ENCODE peak calls at places on chromosomes 6 and 20, in nine cellular contexts. T, Q, L, H, K, U, E, V and M are unnamed samples. For H3K4me1 and H3K27me3, the result is how much of the 10 kb centered on the place peaks cover.

GRCh38 chr6:77561768-77562314 is 91.0 kb upstream of the MEI4 start:
- DNase-seq in Q (no peak), V (no peak), U (no peak), T (no peak), H (no peak), L (no peak), K (no peak), E (no peak), M (no peak)

GRCh38 chr6:93416575-93417420 is 2.6 kb downstream of the EPHA7 start:
- DNase-seq in U (no peak), H (peak), Q (no peak), K (no peak), L (peak), E (no peak), V (no peak), T (peak), M (no peak)

GRCh38 chr6:83309344-83309743 is 116.2 kb downstream of the RWDD2A start:
- DNase-seq in V (no peak), H (no peak), T (no peak), L (no peak), Q (no peak), U (no peak), E (peak), K (no peak), M (no peak)

GRCh38 chr6:128121610-128122009 is 220.8 kb upstream of the THEMIS start:
- DNase-seq in Q (no peak), U (no peak), T (no peak), L (no peak), E (no peak), K (no peak), H (no peak), V (no peak), M (no peak)

GRCh38 chr6:22045261-22045912 is 251.4 kb downstream of the PRL start:
- DNase-seq in V (no peak), Q (no peak), L (no peak), U (no peak), T (no peak), K (no peak), H (no peak), E (no peak), M (no peak)

GRCh38 chr20:1509237-1509636 is 18.0 kb upstream of the SIRPB2 start:
- DNase-seq in L (no peak), Q (no peak), E (peak), T (no peak), H (no peak), K (no peak), V (no peak), U (peak), M (peak)

GRCh38 chr6:13014551-13015378 is 298.2 kb downstream of the PHACTR1 start:
- DNase-seq in V (no peak), K (no peak), E (no peak), U (no peak), L (peak), Q (no peak), H (no peak), T (no peak), M (no peak)

GRCh38 chr6:112305795-112306194 is 41.3 kb upstream of the RFPL4B start:
- DNase-seq in V (no peak), L (no peak), Q (no peak), H (no peak), E (no peak), K (no peak), U (no peak), T (no peak), M (no peak)

GRCh38 chr20:20904171-20904831 is 191.9 kb upstream of the RALGAPA2 start:
- DNase-seq in H (no peak), E (no peak), L (no peak), Q (no peak), V (no peak), U (no peak), K (no peak), T (no peak), M (no peak)

GRCh38 chr6:158232445-158233213 is 64.5 kb downstream of the GTF2H5 start:
- DNase-seq in Q (peak), L (peak), T (peak), H (peak), U (peak), V (no peak), E (peak), K (peak), M (peak)

DNA sequence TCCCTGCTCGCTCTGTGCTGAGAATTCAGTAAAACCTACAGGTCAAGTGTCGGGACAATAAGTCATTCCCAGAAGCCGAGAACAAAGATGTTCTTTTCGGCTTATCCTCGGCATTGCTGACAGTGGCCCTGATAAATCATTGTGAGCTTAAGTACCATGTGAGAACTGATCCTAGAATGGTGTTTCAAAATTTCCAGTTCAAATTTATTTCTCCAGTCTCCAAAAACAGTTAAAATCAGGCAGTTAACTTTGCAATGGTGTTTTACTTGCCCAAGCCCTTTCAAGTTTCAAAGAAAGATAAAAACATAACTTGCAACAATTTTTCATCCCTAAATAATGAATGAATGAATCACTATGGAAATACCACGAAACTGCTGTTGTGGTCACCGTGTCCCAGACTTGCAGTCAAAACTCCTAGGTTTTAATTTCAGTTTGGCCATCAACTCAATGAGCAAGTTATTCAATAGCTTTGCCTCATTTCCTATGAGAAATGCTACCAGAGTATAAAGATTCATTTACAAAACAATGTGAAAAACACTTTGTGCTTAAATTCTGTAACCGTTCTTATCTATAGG is 4.3 kb downstream of the ATP5F1E start:
- DNase-seq in E (peak), L (no peak), T (no peak), U (no peak), H (no peak), Q (no peak), V (no peak), K (no peak), M (no peak)
- H3K4me1 ChIP-seq in E (under half), L (under half), T (under half), U (half or more), H (half or more), Q (under half), V (under half), K (under half), M (under half)

DNA sequence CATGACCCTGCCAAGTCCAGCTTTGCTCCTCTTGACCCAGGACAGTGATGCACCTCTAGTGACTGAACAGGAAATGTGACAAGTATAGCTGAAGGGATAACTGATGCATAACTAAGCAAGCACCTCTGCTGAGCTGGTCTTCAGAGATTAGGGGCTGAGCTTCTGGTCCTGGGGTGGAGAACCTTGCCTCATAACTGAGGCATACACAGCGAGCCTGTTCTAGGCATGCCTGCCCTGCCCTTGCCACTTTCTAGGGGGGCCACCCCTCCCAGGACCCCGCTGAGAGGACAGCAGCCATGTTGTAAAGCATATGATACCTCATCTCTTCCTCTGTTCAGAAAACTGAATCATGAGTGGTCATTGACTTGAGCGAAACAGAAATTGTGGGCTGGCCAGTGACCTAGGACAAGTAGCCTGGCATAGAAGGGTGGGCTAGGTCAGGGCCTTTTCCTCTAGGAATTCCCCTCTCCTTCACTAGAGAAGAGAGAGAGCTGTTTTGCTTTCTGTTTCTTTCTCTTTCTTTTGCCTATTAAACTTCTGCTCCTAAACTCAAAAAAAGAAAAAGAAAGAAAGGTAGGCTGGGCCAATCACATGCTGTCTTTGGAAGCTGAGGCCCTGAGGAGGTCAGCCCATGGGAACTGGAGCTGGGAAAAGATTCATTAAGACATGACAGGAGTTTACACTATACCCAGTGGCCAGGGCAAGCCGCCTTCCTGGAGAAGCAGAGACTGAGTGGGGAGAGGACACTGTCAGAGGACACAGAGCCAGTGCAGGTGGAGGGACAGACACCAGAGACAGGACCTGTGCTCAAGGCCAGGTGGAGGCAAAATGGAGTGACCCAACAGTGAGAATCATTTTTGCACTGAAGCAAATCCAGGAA is 23.1 kb downstream of the ALDH5A1 start:
- DNase-seq in L (no peak), E (no peak), H (no peak), T (no peak), Q (no peak), U (no peak), V (no peak), K (no peak), M (no peak)
- TF ChIP-seq POLR2A in L (no peak), E (no peak), H (no peak), T (no peak), Q (no peak), U (no peak), V (no peak), K (no peak), M (no peak)

GRCh38 chr20:62517168-62517567 is 41.4 kb upstream of the GATA5 start:
- DNase-seq in H (no peak), L (no peak), U (no peak), V (no peak), K (no peak), T (no peak), Q (no peak), E (no peak), M (no peak)

GRCh38 chr20:62517901-62518610 is 42.3 kb upstream of the GATA5 start:
- DNase-seq in L (no peak), U (no peak), H (no peak), V (no peak), K (no peak), T (no peak), E (no peak), Q (no peak), M (no peak)

GRCh38 chr20:62522748-62523396 is 47.1 kb upstream of the GATA5 start:
- DNase-seq in Q (no peak), L (no peak), E (no peak), H (no peak), T (no peak), U (no peak), V (no peak), K (no peak), M (no peak)

GRCh38 chr20:62518911-62519310 is 43.1 kb upstream of the GATA5 start:
- DNase-seq in K (no peak), L (no peak), H (no peak), E (no peak), T (no peak), V (no peak), U (no peak), Q (no peak), M (no peak)

DNA sequence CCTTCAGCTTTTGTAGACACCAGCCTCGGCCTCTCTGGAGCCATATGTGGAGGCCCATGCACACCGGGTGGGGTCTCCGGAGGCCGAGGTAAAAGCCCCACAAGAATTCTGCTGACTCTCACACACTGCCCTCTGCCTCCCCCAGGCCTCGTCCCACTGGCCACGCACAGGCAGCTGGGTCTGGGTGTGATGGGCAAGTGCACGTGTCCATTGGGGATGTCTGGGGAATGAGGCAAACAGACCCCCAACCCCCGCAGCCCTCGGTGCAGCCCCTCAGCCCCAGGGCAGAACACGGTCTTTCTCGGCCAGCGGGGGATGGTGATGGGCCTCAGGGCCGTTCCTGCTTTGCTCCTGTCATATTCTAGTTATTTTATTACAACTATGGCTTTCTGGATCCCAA is 44.0 kb upstream of the GATA5 start:
- DNase-seq in U (no peak), Q (no peak), K (no peak), V (no peak), E (no peak), L (no peak), T (no peak), H (no peak), M (no peak)
- H3K27me3 ChIP-seq in U (under half), Q (under half), K (under half), V (under half), E (under half), L (under half), T (under half), H (under half), M (under half)

GRCh38 chr20:15511551-15511950 is 1061.7 kb downstream of the KIF16B start:
- DNase-seq in T (no peak), V (no peak), H (no peak), U (no peak), E (no peak), Q (no peak), L (no peak), K (no peak), M (no peak)
- H3K4me1 ChIP-seq in T (under half), V (under half), H (under half), U (under half), E (under half), Q (under half), L (under half), K (under half), M (under half)

GRCh38 chr6:170394980-170395379 is 88.4 kb downstream of the FAM120B start:
- DNase-seq in L (no peak), Q (no peak), H (no peak), U (no peak), V (no peak), E (no peak), T (no peak), K (no peak), M (no peak)

GRCh38 chr6:170388113-170388512 is 81.6 kb downstream of the FAM120B start:
- DNase-seq in E (peak), U (no peak), L (no peak), T (no peak), K (no peak), Q (no peak), H (no peak), V (no peak), M (no peak)

GRCh38 chr6:170393033-170393432 is 86.5 kb downstream of the FAM120B start:
- DNase-seq in V (no peak), K (no peak), L (no peak), H (no peak), U (no peak), T (no peak), Q (no peak), E (no peak), M (no peak)

GRCh38 chr6:170393807-170394399 is 87.3 kb downstream of the FAM120B start:
- DNase-seq in Q (no peak), E (peak), K (no peak), T (no peak), H (no peak), U (no peak), V (no peak), L (no peak), M (no peak)
- TF ChIP-seq POLR2A in Q (no peak), E (no peak), K (no peak), T (no peak), H (no peak), U (no peak), V (no peak), L (no peak), M (no peak)

GRCh38 chr20:37907677-37908397 is 4.9 kb downstream of the VSTM2L start:
- DNase-seq in T (no peak), Q (no peak), H (no peak), U (no peak), L (no peak), V (no peak), E (peak), K (no peak), M (no peak)

GRCh38 chr20:37904008-37904675 is 1.2 kb downstream of the VSTM2L start:
- DNase-seq in H (no peak), U (no peak), L (no peak), V (no peak), Q (no peak), K (no peak), T (no peak), E (no peak), M (no peak)

GRCh38 chr20:37907330-37907676 is 4.4 kb downstream of the VSTM2L start:
- DNase-seq in U (no peak), L (no peak), V (no peak), K (no peak), Q (no peak), H (no peak), T (no peak), E (no peak), M (no peak)

GRCh38 chr20:37904845-37905244 is 1.9 kb downstream of the VSTM2L start:
- DNase-seq in T (no peak), K (no peak), H (no peak), L (no peak), V (no peak), E (no peak), U (no peak), Q (no peak), M (no peak)

GRCh38 chr20:37905969-37906613 is 3.2 kb downstream of the VSTM2L start:
- DNase-seq in E (no peak), T (no peak), V (no peak), K (no peak), U (no peak), Q (no peak), L (no peak), H (no peak), M (no peak)
- H3K27me3 ChIP-seq in E (half or more), T (under half), V (under half), K (under half), U (under half), Q (under half), L (under half), H (under half), M (under half)

GRCh38 chr20:57403216-57403615 is 12.0 kb downstream of the RBM38 start:
- DNase-seq in Q (no peak), V (no peak), L (no peak), T (peak), U (no peak), H (peak), E (no peak), K (no peak), M (no peak)

GRCh38 chr20:57402206-57403125 is 11.3 kb downstream of the RBM38 start:
- DNase-seq in T (peak), K (no peak), V (no peak), E (no peak), Q (no peak), U (no peak), H (peak), L (no peak), M (no peak)

GRCh38 chr20:57400821-57401564 is 9.8 kb downstream of the RBM38 start:
- DNase-seq in V (no peak), Q (no peak), K (no peak), L (no peak), H (peak), U (no peak), E (no peak), T (peak), M (peak)

GRCh38 chr20:57400262-57400701 is 9.1 kb downstream of the RBM38 start:
- DNase-seq in H (peak), L (no peak), K (no peak), Q (no peak), T (peak), V (no peak), U (no peak), E (no peak), M (no peak)

DNA sequence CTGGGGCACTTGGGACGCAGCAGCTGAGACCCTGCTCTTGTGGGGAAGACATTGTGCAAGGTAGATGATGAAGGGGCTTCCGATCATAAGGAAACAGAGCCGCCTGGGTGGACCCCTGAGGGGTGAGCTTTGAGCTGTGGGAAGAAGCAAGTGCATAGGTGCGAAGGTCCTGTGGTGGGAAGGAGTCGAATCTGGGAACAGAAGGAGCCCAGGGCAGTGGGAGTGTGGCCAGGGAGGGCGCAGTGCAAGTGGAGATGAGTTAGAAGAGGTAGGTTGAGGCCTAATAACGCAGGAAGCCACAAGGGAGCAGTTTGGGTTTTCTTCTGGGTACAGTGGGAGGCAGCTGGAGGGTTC is 10.3 kb downstream of the RBM38 start:
- DNase-seq in K (no peak), L (no peak), V (no peak), T (peak), U (no peak), H (no peak), Q (no peak), E (no peak), M (no peak)
- H3K4me1 ChIP-seq in K (under half), L (under half), V (under half), T (under half), U (under half), H (half or more), Q (under half), E (under half), M (under half)

GRCh38 chr6:105926318-105926717 is 159.8 kb upstream of the PRDM1 start:
- DNase-seq in L (no peak), U (no peak), K (no peak), V (no peak), T (no peak), H (no peak), Q (no peak), E (no peak), M (no peak)

GRCh38 chr6:105932440-105932839 is 153.7 kb upstream of the PRDM1 start:
- DNase-seq in H (no peak), E (peak), V (no peak), Q (no peak), L (no peak), U (no peak), T (no peak), K (no peak), M (no peak)

GRCh38 chr6:105929626-105930025 is 156.5 kb upstream of the PRDM1 start:
- DNase-seq in U (no peak), H (no peak), E (no peak), T (no peak), V (no peak), Q (no peak), L (no peak), K (no peak), M (no peak)
- TF ChIP-seq POLR2A in U (no peak), H (no peak), E (no peak), T (no peak), V (no peak), Q (no peak), L (no peak), K (no peak), M (no peak)

DNA sequence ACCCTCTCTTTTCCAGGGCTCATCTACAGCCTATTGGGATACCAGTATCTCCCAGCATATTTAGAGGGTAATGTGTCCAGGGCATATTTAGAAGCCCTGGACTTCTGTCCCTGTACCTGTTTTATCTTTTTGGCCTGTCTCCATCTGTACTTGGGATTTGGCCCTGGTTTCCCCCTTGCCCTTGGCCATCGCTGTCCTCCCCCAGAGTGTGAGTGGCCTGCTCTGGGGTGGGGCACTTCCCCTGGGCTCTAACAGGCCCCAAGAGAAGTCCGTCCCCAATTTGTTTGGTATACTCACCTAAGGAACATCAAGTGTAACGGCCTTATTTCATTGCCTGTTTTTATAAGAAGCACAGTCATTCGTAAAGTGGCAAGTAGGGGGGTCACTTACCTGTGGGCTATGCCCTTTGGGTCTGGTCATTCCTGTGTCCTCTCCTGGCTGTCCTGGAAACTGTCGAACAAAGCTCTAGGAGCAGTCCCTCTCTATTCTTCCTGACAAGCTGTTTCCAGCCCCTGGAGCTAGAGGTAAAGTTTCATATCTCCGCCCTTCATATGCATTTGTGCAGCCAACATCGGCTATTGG is 83.6 kb downstream of the TCP11 start:
- DNase-seq in K (no peak), Q (no peak), H (peak), E (no peak), T (no peak), U (no peak), L (no peak), V (no peak), M (no peak)
- H3K27me3 ChIP-seq in K (under half), Q (under half), H (under half), E (under half), T (under half), U (under half), L (under half), V (under half), M (under half)